ENCODE peak calls at places on chromosome 17, in five cellular contexts. Q is pancreas, K is CD14-positive monocyte, P is AG04449, Z is MCF 10A. M is an unnamed sample.

GRCh38 chr17:76240461-76241204 is at the start of gene RNF157:
- DNase-seq in Q (peak), K (no peak), P (no peak), Z (peak), M (no peak)

GRCh38 chr17:50055055-50055425 is 870 bp upstream of the ITGA3 start:
- DNase-seq in Q (peak), K (peak), P (no peak), Z (peak), M (no peak)

GRCh38 chr17:76597156-76598003 is 11.7 kb upstream of the ST6GALNAC2 start:
- DNase-seq in Q (no peak), K (peak), P (no peak), Z (peak), M (no peak)

GRCh38 chr17:67431210-67432015 is 54.3 kb downstream of the PITPNC1 start:
- DNase-seq in Q (no peak), K (no peak), P (no peak), Z (peak), M (peak)

GRCh38 chr17:76951375-76951905 is 83.2 kb downstream of the MGAT5B start:
- DNase-seq in Q (no peak), K (no peak), P (no peak), Z (no peak), M (no peak)

GRCh38 chr17:7854851-7855642 is at the start of gene TMEM88:
- DNase-seq in Q (peak), K (peak), P (no peak), Z (no peak), M (no peak)

GRCh38 chr17:62000186-62000585 is 64.9 kb downstream of the MED13 start:
- DNase-seq in Q (no peak), K (no peak), P (no peak), Z (no peak), M (no peak)

GRCh38 chr17:10271004-10271620 is 72.7 kb upstream of the GAS7 start:
- DNase-seq in Q (no peak), K (no peak), P (no peak), Z (no peak), M (no peak)

GRCh38 chr17:3381957-3382356 is 4.2 kb downstream of the OR3A2 start:
- DNase-seq in Q (no peak), K (no peak), P (no peak), Z (no peak), M (no peak)

GRCh38 chr17:78706271-78706915 is 75.7 kb downstream of the CYTH1 start:
- DNase-seq in Q (no peak), K (no peak), P (no peak), Z (peak), M (no peak)

GRCh38 chr17:48723555-48724239 is 712 bp downstream of the PRAC2 start:
- DNase-seq in Q (no peak), K (no peak), P (no peak), Z (no peak), M (no peak)

GRCh38 chr17:81831957-81832607 is 1.0 kb downstream of the MCRIP1 start:
- DNase-seq in Q (no peak), K (peak), P (no peak), Z (no peak), M (no peak)

GRCh38 chr17:58172369-58173071 is 5.7 kb downstream of the OR4D2 start:
- DNase-seq in Q (no peak), K (no peak), P (no peak), Z (peak), M (no peak)

GRCh38 chr17:67386965-67387551 is 10.0 kb downstream of the PITPNC1 start:
- DNase-seq in Q (peak), K (peak), P (no peak), Z (peak), M (no peak)

GRCh38 chr17:29582767-29583166 is 6.7 kb downstream of the GIT1 start:
- DNase-seq in Q (no peak), K (no peak), P (no peak), Z (no peak), M (no peak)

GRCh38 chr17:38874505-38875419 is 4.9 kb downstream of the LASP1 start:
- DNase-seq in Q (no peak), K (no peak), P (no peak), Z (no peak), M (no peak)

GRCh38 chr17:40295471-40296457 is 8.1 kb downstream of the CDC6 start:
- DNase-seq in Q (no peak), K (no peak), P (no peak), Z (no peak), M (no peak)

GRCh38 chr17:82280537-82280936 is 7.0 kb upstream of the CSNK1D start:
- DNase-seq in Q (no peak), K (no peak), P (no peak), Z (no peak), M (no peak)

GRCh38 chr17:39015546-39015935 is 48.3 kb upstream of the FBXO47 start:
- DNase-seq in Q (no peak), K (no peak), P (no peak), Z (no peak), M (no peak)

GRCh38 chr17:56478836-56479447 is 114.6 kb upstream of the NOG start:
- DNase-seq in Q (no peak), K (no peak), P (no peak), Z (peak), M (no peak)

GRCh38 chr17:55699178-55699865 is 23.3 kb downstream of the TMEM100 start:
- DNase-seq in Q (no peak), K (no peak), P (no peak), Z (peak), M (no peak)

GRCh38 chr17:47618416-47618815 is 31.3 kb upstream of the KPNB1 start:
- DNase-seq in Q (no peak), K (no peak), P (no peak), Z (no peak), M (no peak)
- TF ChIP-seq CTCF in Q (no peak), K (no peak), P (peak), Z (peak), M (peak)

DNA sequence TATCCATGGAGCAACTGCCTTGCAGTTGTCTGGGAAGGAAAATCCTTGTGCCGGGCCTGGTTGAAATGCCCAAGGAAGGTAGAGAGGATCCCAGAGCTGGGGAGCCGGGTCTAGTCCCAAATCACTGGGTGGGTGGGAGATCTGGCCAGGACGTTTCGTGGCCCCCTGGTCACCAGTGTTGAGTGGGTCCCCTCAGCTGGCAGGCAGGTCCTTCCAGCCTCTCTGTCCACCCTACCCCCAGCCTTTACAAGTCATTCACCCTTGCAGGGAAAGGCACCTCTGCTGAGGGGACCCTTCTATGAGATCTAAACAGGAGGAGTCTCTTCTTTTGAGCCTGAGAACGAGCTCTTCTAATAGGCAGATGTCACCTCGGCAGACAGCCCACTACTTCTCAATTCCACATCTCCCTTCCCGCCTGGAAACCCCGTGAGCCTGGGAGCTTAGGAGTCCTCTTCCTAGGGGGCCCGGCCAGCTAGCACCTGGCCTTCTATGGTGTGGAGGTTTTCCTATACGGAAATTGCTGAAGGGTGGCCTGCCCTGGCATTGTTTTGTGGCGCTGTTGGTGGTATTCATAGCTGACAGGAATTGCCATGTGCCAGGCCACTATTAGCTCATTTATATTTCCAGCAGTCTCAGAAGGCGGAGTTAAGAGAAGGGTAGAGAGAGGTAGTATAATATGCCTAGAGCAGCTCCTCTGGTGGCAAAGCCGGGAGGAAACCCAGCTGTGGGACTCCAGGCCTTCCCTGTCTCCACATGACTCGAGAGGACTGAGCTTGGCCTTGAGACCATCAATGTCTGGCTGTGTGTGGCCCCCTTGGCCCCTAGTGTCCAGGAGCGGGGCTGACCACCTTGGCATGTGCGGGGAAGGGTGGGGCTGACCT is 13.3 kb downstream of the MPRIP start:
- DNase-seq in Q (peak), K (no peak), P (no peak), Z (peak), M (no peak)
- TF ChIP-seq CTCF in Q (no peak), K (no peak), P (no peak), Z (no peak), M (no peak)

GRCh38 chr17:20224379-20224778 is 215.2 kb downstream of the SPECC1 start:
- DNase-seq in Q (no peak), K (no peak), P (no peak), Z (no peak), M (no peak)
- TF ChIP-seq CTCF in Q (no peak), K (no peak), P (no peak), Z (no peak), M (no peak)

DNA sequence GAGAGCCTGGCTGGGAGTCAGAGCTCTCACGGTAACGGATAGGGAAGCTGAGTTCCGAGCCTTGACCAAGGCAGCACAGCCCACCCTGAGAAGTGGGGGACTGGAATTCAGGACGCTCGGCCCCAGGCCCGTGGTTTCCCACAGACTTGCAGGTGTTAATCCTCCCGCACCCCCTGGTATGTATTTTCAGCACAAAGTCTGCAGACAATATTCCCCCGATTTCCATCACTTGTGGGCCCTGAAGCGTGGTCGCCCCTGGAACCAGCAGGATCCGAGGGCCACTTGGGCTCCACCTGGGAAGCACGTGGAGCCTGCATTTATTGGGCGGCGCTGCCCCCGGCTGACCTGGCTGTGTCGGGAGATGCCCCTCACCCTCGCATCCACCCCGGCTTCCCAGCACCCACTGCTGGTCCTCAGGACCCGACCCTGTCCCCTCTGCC is 60.2 kb downstream of the WSB1 start:
- DNase-seq in Q (peak), K (no peak), P (no peak), Z (no peak), M (no peak)
- TF ChIP-seq CTCF in Q (no peak), K (peak), P (no peak), Z (no peak), M (no peak)

GRCh38 chr17:6542577-6542976 is 13.8 kb downstream of the PITPNM3 start:
- DNase-seq in Q (peak), K (no peak), P (no peak), Z (no peak), M (no peak)

GRCh38 chr17:6544770-6545169 is 11.6 kb downstream of the PITPNM3 start:
- DNase-seq in Q (no peak), K (no peak), P (no peak), Z (no peak), M (no peak)

GRCh38 chr17:6541886-6542285 is 14.5 kb downstream of the PITPNM3 start:
- DNase-seq in Q (peak), K (no peak), P (no peak), Z (no peak), M (no peak)

GRCh38 chr17:6544011-6544370 is 12.4 kb downstream of the PITPNM3 start:
- DNase-seq in Q (no peak), K (no peak), P (no peak), Z (no peak), M (no peak)

DNA sequence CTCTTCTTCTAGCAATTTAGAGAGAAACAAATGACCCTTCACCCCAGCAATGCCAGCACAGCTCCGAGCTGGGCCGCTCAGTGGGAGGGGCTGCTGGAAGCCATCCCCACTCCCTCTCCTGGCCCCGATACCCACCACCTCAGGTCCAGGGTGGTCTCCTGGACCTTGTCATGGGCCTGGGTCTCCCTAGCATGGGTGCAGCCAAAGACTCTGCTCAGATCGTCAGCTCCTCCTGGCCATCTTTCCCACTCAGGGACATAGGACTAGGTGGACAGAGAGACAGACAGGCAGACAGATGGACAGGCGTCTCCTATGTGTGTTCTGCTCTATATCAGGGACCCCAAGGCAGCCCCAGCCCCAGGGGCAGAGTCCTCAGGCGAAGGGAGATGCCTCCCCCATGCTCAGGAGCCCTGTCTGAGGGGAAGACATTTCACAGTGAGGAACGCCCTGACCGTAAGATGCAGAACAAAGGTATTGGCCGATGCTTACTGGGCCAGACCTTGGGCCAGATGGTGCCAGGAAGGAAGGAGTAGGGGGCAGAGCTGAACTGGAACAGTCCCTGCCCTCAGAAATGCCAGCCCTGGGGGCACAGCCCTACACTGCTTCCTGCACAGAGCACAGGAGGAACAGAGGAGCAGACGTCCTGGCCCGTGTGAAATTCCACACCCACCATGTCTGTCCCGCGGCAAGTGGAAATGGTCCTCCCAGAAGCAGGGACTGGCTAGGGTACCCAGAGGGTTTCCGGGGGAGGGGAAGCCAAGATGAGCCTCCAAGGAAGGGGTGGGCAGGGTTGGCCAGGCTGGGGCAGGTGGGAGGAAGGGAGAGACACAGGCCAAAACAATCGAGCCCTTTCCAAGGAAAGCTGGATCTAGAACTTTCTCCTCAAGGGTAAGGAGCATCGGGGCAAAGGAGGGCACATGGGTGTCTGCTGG is 13.0 kb downstream of the PITPNM3 start:
- DNase-seq in Q (peak), K (no peak), P (no peak), Z (no peak), M (no peak)
- TF ChIP-seq CTCF in Q (no peak), K (no peak), P (no peak), Z (no peak), M (no peak)

GRCh38 chr17:31415004-31415454 is 23.6 kb downstream of the RAB11FIP4 start:
- DNase-seq in Q (no peak), K (peak), P (no peak), Z (no peak), M (no peak)
- TF ChIP-seq CTCF in Q (no peak), K (peak), P (no peak), Z (no peak), M (no peak)

GRCh38 chr17:4997302-4998026 is at the start of the genes INCA1 and KIF1C:
- DNase-seq in Q (peak), K (peak), P (peak), Z (peak), M (peak)
- TF ChIP-seq CTCF in Q (no peak), K (no peak), P (no peak), Z (no peak), M (no peak)